ENCODE peak calls at places on chromosomes 16 and 17, in five cellular contexts. Y is fibroblast of pulmonary artery, H is AG04450, D is adrenal gland, I is astrocyte of the spinal cord. U is an unnamed sample.

GRCh38 chr17:73223626-73224616 is 31.1 kb downstream of the COG1 start:
- DNase-seq in I (no peak), D (no peak), H (no peak), Y (peak; percentile 32), U (no peak)

GRCh38 chr17:29722411-29723198 is 99.9 kb upstream of the CORO6 start:
- DNase-seq in D (peak; percentile 69), I (peak; percentile 46), H (peak; percentile 53), Y (peak; percentile 99), U (peak; percentile 99)

GRCh38 chr17:79844869-79845600 is 5.8 kb upstream of the CBX4 start:
- DNase-seq in H (no peak), I (no peak), D (peak; percentile 54), Y (no peak), U (no peak)

GRCh38 chr17:63843387-63844292 is 1.2 kb upstream of the SMARCD2 start:
- DNase-seq in I (peak; percentile 27), Y (peak; percentile 93), H (peak; percentile 44), D (peak; percentile 84), U (peak; percentile 84)

GRCh38 chr16:82263456-82264159 is 93.6 kb upstream of the MPHOSPH6 start:
- DNase-seq in H (peak; percentile 2), D (peak; percentile 80), Y (peak; percentile 64), I (peak; percentile 44), U (peak; percentile 70)

GRCh38 chr17:18860161-18860972 is 2.4 kb downstream of the PRPSAP2 start:
- DNase-seq in Y (no peak), H (no peak), D (no peak), I (no peak), U (peak; percentile 10)

GRCh38 chr16:81996664-81997529 is 14.4 kb downstream of the SDR42E1 start:
- DNase-seq in D (no peak), Y (peak; percentile 66), I (peak; percentile 56), H (no peak), U (peak; percentile 70)

GRCh38 chr17:67180275-67180674 is 64.7 kb downstream of the HELZ start:
- DNase-seq in D (no peak), Y (no peak), I (no peak), H (no peak), U (no peak)

GRCh38 chr16:55021595-55022475 is 91.2 kb downstream of the IRX5 start:
- DNase-seq in Y (peak; percentile 35), H (no peak), D (no peak), I (peak; percentile 74), U (peak; percentile 19)

GRCh38 chr17:21263351-21263750 is 10.1 kb upstream of the NATD1 start:
- DNase-seq in Y (peak; percentile 49), D (no peak), I (no peak), H (no peak), U (peak; percentile 64)

GRCh38 chr17:45234641-45235040 is 13.0 kb downstream of the FMNL1 start:
- DNase-seq in D (no peak), I (no peak), Y (no peak), H (no peak), U (no peak)
- TF ChIP-seq CTCF in D (no peak), I (peak; percentile 42), Y (peak; percentile 31), H (peak; percentile 35), U (peak; percentile 51)

GRCh38 chr16:56241596-56241995 is 50.3 kb downstream of the GNAO1 start:
- DNase-seq in H (no peak), I (no peak), D (no peak), Y (no peak), U (no peak)
- H3K4me3 ChIP-seq in H (no peak overlapping the region), I (no peak overlapping the region), D (no peak overlapping the region), Y (no peak overlapping the region), U (no peak overlapping the region)

DNA sequence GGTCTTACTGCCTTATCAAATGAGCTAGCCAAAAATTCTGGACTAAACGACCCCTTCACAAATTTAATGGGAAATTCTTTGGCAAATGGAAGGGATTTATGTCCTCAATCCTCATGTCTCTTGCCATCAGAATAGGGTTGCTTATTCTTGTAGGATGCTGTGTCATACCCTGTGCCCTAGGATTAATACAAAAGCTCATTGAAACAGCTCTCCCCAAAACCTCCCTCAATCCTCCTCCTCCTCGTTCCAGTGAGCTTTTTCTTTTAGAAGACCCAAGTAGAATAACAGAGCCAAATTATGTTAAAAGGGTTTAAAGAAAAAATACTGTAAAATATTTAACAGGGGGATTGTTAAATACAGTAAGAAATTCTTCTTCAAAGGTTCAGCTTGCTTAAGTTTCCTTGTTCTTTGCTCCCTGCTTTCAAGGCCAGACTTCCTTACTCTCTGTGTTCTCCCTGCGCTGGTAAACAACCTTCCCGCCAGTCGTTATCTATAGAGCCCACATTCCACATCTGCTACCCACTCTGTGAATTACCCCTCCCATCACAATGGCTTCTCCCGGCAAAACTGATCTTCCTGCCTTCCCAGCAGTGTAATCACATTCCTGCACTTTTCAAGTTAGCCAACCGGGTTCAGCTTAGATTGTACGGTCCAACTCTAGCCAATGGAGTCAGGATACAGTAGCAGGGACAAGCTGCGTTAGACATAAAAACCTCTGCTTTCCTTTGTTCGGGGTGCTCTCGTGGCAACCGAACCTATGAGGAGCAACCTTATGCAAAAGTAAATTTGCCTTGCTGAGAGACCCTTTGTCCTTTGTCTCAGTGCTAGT is 9.7 kb downstream of the HPR start:
- DNase-seq in Y (peak; percentile 62), I (no peak), D (peak; percentile 58), H (no peak), U (peak; percentile 16)
- TF ChIP-seq CTCF in Y (no peak), I (no peak), D (no peak), H (no peak), U (no peak)

GRCh38 chr17:40177275-40177874 is at the start of gene RAPGEFL1:
- DNase-seq in I (peak; percentile 65), D (peak; percentile 83), H (no peak), Y (peak; percentile 62), U (peak; percentile 82)
- H3K4me3 ChIP-seq in I (peak within 1 kb of the TSS; percentile 45), D (peak within 1 kb of the TSS; percentile 75), H (peak within 1 kb of the TSS; percentile 52), Y (peak within 1 kb of the TSS; percentile 46), U (peak within 1 kb of the TSS; percentile 64)

GRCh38 chr16:79047337-79047736 is 553.2 kb downstream of the MAF start:
- DNase-seq in Y (no peak), H (no peak), I (no peak), D (no peak), U (no peak)
- TF ChIP-seq CTCF in Y (no peak), H (no peak), I (no peak), D (peak; percentile 40), U (peak; percentile 29)

GRCh38 chr16:85633888-85634287 is 20.8 kb downstream of the GSE1 start:
- DNase-seq in H (no peak), I (no peak), Y (no peak), D (no peak), U (no peak)

GRCh38 chr16:85631802-85632393 is 18.8 kb downstream of the GSE1 start:
- DNase-seq in Y (no peak), H (no peak), I (no peak), D (no peak), U (no peak)

GRCh38 chr16:85632709-85633437 is 19.8 kb downstream of the GSE1 start:
- DNase-seq in Y (no peak), D (no peak), H (no peak), I (no peak), U (no peak)

GRCh38 chr16:85634747-85635544 is 21.8 kb downstream of the GSE1 start:
- DNase-seq in I (no peak), Y (no peak), H (no peak), D (no peak), U (no peak)

DNA sequence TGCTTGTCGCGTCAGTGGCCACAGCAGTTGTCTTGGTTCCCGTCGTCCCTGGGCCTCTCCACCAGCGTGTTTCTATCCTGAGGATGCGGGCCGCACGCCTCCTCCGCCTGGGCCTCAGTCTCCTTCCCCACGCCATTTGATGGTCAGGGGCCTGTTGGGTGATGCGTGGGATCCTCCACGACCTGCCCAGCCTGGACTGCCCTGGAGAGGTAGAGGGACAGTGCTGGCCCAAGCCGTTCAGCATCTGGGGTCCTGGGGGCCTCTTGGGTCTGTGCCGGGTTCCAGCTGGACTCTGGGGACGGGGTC is 20.3 kb downstream of the GSE1 start:
- DNase-seq in I (no peak), D (no peak), Y (no peak), H (no peak), U (no peak)
- H3K4me3 ChIP-seq in I (no peak overlapping the region), D (no peak overlapping the region), Y (no peak overlapping the region), H (no peak overlapping the region), U (no peak overlapping the region)

GRCh38 chr16:12405083-12405482 is 398.6 kb downstream of the CPPED1 start:
- DNase-seq in Y (no peak), D (no peak), I (no peak), H (no peak), U (no peak)
- TF ChIP-seq CTCF in Y (no peak), D (no peak), I (no peak), H (no peak), U (no peak)

GRCh38 chr17:55037828-55038227 is 69.3 kb downstream of the STXBP4 start:
- DNase-seq in D (no peak), I (no peak), H (no peak), Y (no peak), U (no peak)

DNA sequence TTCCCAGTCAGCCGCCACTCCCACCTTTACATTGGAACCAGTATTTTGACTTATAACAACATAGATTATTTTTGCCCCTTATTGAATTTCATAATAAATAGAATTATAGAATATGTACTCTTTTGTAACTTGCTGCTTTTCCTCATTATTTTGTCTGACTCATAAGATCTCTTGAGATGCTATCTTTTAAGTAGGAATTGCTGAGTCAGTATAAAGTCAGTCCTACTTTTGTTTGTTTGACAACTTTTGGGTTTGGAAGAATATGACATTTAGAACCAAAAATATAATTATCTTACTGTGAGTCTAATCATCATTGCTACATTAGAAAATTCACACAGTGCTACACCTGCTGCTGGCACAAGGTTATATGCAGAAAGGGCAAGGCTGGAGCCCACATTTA is 69.7 kb downstream of the STXBP4 start:
- DNase-seq in I (no peak), H (no peak), D (no peak), Y (no peak), U (no peak)
- H3K4me3 ChIP-seq in I (no peak overlapping the region), H (no peak overlapping the region), D (no peak overlapping the region), Y (no peak overlapping the region), U (no peak overlapping the region)

U was measured in choroid plexus epithelial cell.